ENCODE peak calls at places on chromosomes 4 and X, in four cellular contexts. J, W, X and N are unnamed samples.

GRCh38 chr4:108051343-108051742 is 61.7 kb downstream of the HADH start:
- DNase-seq in X (no peak), J (no peak), W (no peak), N (no peak)

GRCh38 chr4:71338846-71339593 is at the start of gene SLC4A4:
- DNase-seq in X (peak), J (no peak), W (no peak), N (peak)

GRCh38 chr4:80362578-80363181 is 27.1 kb downstream of the CFAP299 start:
- DNase-seq in X (peak), W (peak), J (no peak), N (peak)

GRCh38 chrX:105190252-105190853 is 30.1 kb downstream of the TEX13A start:
- DNase-seq in J (no peak), W (peak), X (peak), N (no peak)

GRCh38 chrX:48937065-48937907 is 18.5 kb upstream of the PIM2 start:
- DNase-seq in J (peak), W (no peak), X (no peak), N (no peak)

GRCh38 chrX:115988825-115989224 is 181.7 kb upstream of the AGTR2 start:
- DNase-seq in W (peak), J (no peak), X (no peak), N (no peak)

GRCh38 chr4:15382669-15383273 is 45.1 kb upstream of the C1QTNF7 start:
- DNase-seq in X (no peak), J (no peak), W (no peak), N (no peak)

GRCh38 chr4:5998333-5998936 is 19.8 kb downstream of the C4orf50 start:
- DNase-seq in W (peak), J (peak), X (peak), N (no peak)

GRCh38 chrX:132858018-132858417 is 100.4 kb downstream of the HS6ST2 start:
- DNase-seq in W (no peak), X (no peak), J (no peak), N (peak)

GRCh38 chr4:143021384-143021783 is 163.3 kb upstream of the USP38 start:
- DNase-seq in X (no peak), J (no peak), W (no peak), N (no peak)

GRCh38 chrX:136711147-136711546 is 63.2 kb downstream of the CD40LG start:
- DNase-seq in J (peak), W (no peak), X (peak), N (no peak)

GRCh38 chr4:55183926-55184599 is 58.7 kb upstream of the KDR start:
- DNase-seq in J (no peak), X (peak), W (no peak), N (peak)

GRCh38 chr4:83599183-83599582 is 63.3 kb downstream of the GPAT3 start:
- DNase-seq in J (no peak), W (no peak), X (peak), N (peak)

GRCh38 chr4:110025057-110025456 is 112.4 kb downstream of the EGF start:
- DNase-seq in J (no peak), W (no peak), X (no peak), N (no peak)

GRCh38 chrX:38060331-38060878 is 54.1 kb downstream of the SYTL5 start:
- DNase-seq in X (no peak), J (no peak), W (no peak), N (peak)

GRCh38 chr4:158208931-158209640 is 1.2 kb upstream of the TMEM144 start:
- DNase-seq in X (peak), W (no peak), J (no peak), N (no peak)

GRCh38 chr4:140497776-140498636 is at the start of gene MGAT4D:
- DNase-seq in X (no peak), W (no peak), J (no peak), N (no peak)

GRCh38 chr4:153679476-153679875 is 4.6 kb upstream of the TLR2 start:
- DNase-seq in X (no peak), W (no peak), J (no peak), N (no peak)